ENCODE peak calls at places on chromosome 13, in nine cellular contexts. X, C, R, S, T, Z, B, Q and N are unnamed samples.

GRCh38 chr13:72346716-72347115 is 380.7 kb downstream of the MZT1 start:
- DNase-seq in X (no peak), C (no peak), R (no peak), S (no peak), T (no peak), Z (no peak), B (peak), Q (no peak), N (no peak)

GRCh38 chr13:63731896-63732295 is 2316.2 kb upstream of the PCDH20 start:
- DNase-seq in X (no peak), C (no peak), R (no peak), S (no peak), T (no peak), Z (no peak), B (no peak), Q (no peak), N (no peak)

GRCh38 chr13:110643768-110644421 is 28.6 kb downstream of the NAXD start:
- DNase-seq in X (no peak), C (no peak), R (no peak), S (no peak), T (no peak), Z (no peak), B (no peak), Q (no peak), N (no peak)

GRCh38 chr13:39510296-39510695 is 92.7 kb downstream of the LHFPL6 start:
- DNase-seq in X (no peak), C (no peak), R (no peak), S (no peak), T (peak), Z (no peak), B (no peak), Q (no peak), N (no peak)

GRCh38 chr13:104014803-104015645 is 948.8 kb upstream of the SLC10A2 start:
- DNase-seq in X (no peak), C (no peak), R (peak), S (no peak), T (no peak), Z (no peak), B (no peak), Q (no peak), N (no peak)

GRCh38 chr13:113122571-113123225 is at the start of gene F10:
- DNase-seq in X (no peak), C (peak), R (no peak), S (peak), T (no peak), Z (no peak), B (peak), Q (peak), N (no peak)

GRCh38 chr13:109698779-109699178 is 87.6 kb downstream of the IRS2 start:
- DNase-seq in X (no peak), C (peak), R (no peak), S (peak), T (no peak), Z (no peak), B (no peak), Q (no peak), N (peak)

GRCh38 chr13:80458546-80458945 is 117.6 kb upstream of the SPRY2 start:
- DNase-seq in X (no peak), C (no peak), R (no peak), S (no peak), T (no peak), Z (no peak), B (no peak), Q (no peak), N (no peak)

GRCh38 chr13:89783221-89783755 is 1564.2 kb upstream of the MIR17HG start:
- DNase-seq in X (no peak), C (no peak), R (no peak), S (no peak), T (no peak), Z (no peak), B (no peak), Q (no peak), N (no peak)

GRCh38 chr13:79466852-79467251 is 14.1 kb upstream of the NDFIP2 start:
- DNase-seq in X (no peak), C (no peak), R (no peak), S (no peak), T (no peak), Z (no peak), B (no peak), Q (no peak), N (no peak)

GRCh38 chr13:94192576-94192975 is 286.9 kb downstream of the DCT start:
- DNase-seq in X (no peak), C (peak), R (no peak), S (peak), T (peak), Z (no peak), B (peak), Q (no peak), N (peak)

GRCh38 chr13:40205771-40206240 is 460.6 kb downstream of the FOXO1 start:
- DNase-seq in X (no peak), C (no peak), R (no peak), S (no peak), T (no peak), Z (no peak), B (no peak), Q (no peak), N (no peak)